ENCODE peak calls at places on chromosomes 16 and 17, in six cellular contexts. H is SK-N-SH, B is hepatocyte, M is GM23338, P is GM23248, G is mammary epithelial cell. C is an unnamed sample. For H4K20me1, the result is how much of the 10 kb centered on the place peaks cover.

GRCh38 chr17:74190154-74190553 is 13.3 kb upstream of the RPL38 start:
- DNase-seq in B (peak), P (peak), G (peak), H (peak), M (peak), C (peak)

GRCh38 chr17:75549246-75550138 is 24.0 kb downstream of the LLGL2 start:
- DNase-seq in P (no peak), M (peak), H (no peak), G (peak), B (peak), C (peak)

GRCh38 chr16:31706925-31707324 is 166.7 kb upstream of the ZNF267 start:
- DNase-seq in M (no peak), P (no peak), H (no peak), B (no peak), G (no peak), C (no peak)

GRCh38 chr17:59165933-59166342 is 10.4 kb downstream of the PRR11 start:
- DNase-seq in G (peak), P (peak), M (peak), H (peak), B (peak), C (peak)

GRCh38 chr16:17457513-17457912 is 13.2 kb downstream of the XYLT1 start:
- DNase-seq in P (no peak), H (no peak), G (no peak), B (no peak), M (no peak), C (no peak)

GRCh38 chr16:80164881-80165280 is 375.9 kb upstream of the DYNLRB2 start:
- DNase-seq in G (no peak), H (no peak), B (no peak), P (no peak), M (no peak), C (no peak)

GRCh38 chr16:86740817-86741799 is 162.8 kb downstream of the FOXL1 start:
- DNase-seq in H (no peak), M (peak), B (peak), P (peak), G (no peak), C (peak)

GRCh38 chr16:1964046-1964505 is 550 bp downstream of the RPS2 start:
- DNase-seq in M (no peak), G (peak), P (peak), H (no peak), B (peak), C (no peak)

GRCh38 chr17:81648707-81649085 is 7.6 kb downstream of the PDE6G start:
- DNase-seq in P (no peak), G (no peak), H (no peak), B (no peak), M (peak), C (no peak)

GRCh38 chr16:25614836-25615235 is 76.9 kb upstream of the HS3ST4 start:
- DNase-seq in B (no peak), G (no peak), P (no peak), H (no peak), M (no peak), C (no peak)

GRCh38 chr16:85514601-85515318 is 98.4 kb upstream of the GSE1 start:
- DNase-seq in H (peak), B (peak), M (peak), P (peak), G (peak), C (peak)

GRCh38 chr17:48753794-48754499 is 25.4 kb upstream of the HOXB13 start:
- DNase-seq in M (no peak), H (no peak), G (no peak), P (peak), B (no peak), C (peak)

GRCh38 chr16:3065069-3065741 is at the start of gene IL32:
- DNase-seq in B (peak), P (peak), M (no peak), G (peak), H (no peak), C (peak)

GRCh38 chr17:66255527-66255971 is 26.3 kb upstream of the APOH start:
- DNase-seq in P (no peak), B (no peak), H (no peak), G (no peak), M (no peak), C (no peak)

GRCh38 chr17:16381496-16381820 is 567 bp downstream of the UBB start:
- DNase-seq in M (no peak), G (peak), H (no peak), B (no peak), P (peak), C (no peak)

GRCh38 chr16:9013508-9013864 is 49.8 kb upstream of the USP7 start:
- DNase-seq in M (no peak), P (peak), G (no peak), B (no peak), H (no peak), C (no peak)

GRCh38 chr17:35046740-35047283 is 16.7 kb downstream of the RFFL start:
- DNase-seq in H (peak), P (peak), G (no peak), M (no peak), B (no peak), C (no peak)

GRCh38 chr16:1397779-1398178 is 16.7 kb downstream of the UNKL start:
- DNase-seq in B (no peak), G (no peak), P (no peak), H (peak), M (no peak), C (no peak)

GRCh38 chr16:86383488-86384262 is 126.7 kb upstream of the FOXF1 start:
- DNase-seq in H (no peak), B (no peak), G (no peak), M (no peak), P (peak), C (no peak)

GRCh38 chr16:85514295-85514600 is 98.9 kb upstream of the GSE1 start:
- DNase-seq in P (no peak), B (no peak), G (no peak), H (no peak), M (no peak), C (peak)

GRCh38 chr17:33968350-33969044 is 286.6 kb upstream of the CCL2 start:
- DNase-seq in P (peak), B (no peak), M (peak), H (no peak), G (no peak), C (no peak)

GRCh38 chr16:85178006-85178591 is 65.8 kb upstream of the CIBAR2 start:
- DNase-seq in B (no peak), H (no peak), P (no peak), G (no peak), M (no peak), C (no peak)

GRCh38 chr16:5851583-5851982 is 754.0 kb upstream of the EEF2KMT start:
- DNase-seq in G (peak), P (no peak), B (no peak), H (no peak), M (no peak), C (peak)

GRCh38 chr17:57875109-57876022 is 25.5 kb upstream of the MRPS23 start:
- DNase-seq in B (peak), P (peak), G (peak), M (peak), H (peak), C (peak)

GRCh38 chr17:57874434-57875108 is 24.7 kb upstream of the MRPS23 start:
- DNase-seq in H (peak), G (peak), P (peak), M (peak), B (peak), C (no peak)

GRCh38 chr17:57872536-57872935 is 22.7 kb upstream of the MRPS23 start:
- DNase-seq in G (no peak), B (no peak), P (no peak), H (no peak), M (no peak), C (no peak)

GRCh38 chr17:57873261-57874057 is 23.6 kb upstream of the MRPS23 start:
- DNase-seq in P (no peak), H (no peak), B (no peak), M (no peak), G (no peak), C (no peak)

DNA sequence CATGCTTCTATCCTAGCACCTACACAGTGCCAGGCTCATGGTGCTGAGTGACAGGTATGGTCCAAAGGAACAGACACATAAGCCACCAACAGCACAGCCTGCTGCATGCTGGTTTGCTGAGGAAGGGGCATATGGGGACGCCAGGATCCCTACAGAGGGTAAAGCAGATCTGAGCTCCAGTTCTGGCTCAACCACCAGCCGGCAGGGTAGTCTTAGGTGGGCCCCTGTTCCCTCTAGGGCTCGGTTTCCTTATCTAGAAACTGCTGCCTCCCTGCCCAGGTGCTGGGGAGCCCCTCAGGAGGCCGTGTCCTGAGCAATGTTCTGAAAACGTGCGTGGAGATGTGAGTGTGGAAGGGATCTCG is 24.2 kb upstream of the MRPS23 start:
- DNase-seq in B (no peak), G (no peak), H (no peak), P (no peak), M (no peak), C (no peak)
- H3K4me3 ChIP-seq in B (no peak), G (no peak), H (no peak), P (peak), M (peak), C (no peak)

GRCh38 chr17:43734376-43734775 is 24.2 kb downstream of the SOST start:
- DNase-seq in P (peak), B (no peak), M (no peak), H (no peak), G (peak), C (no peak)

GRCh38 chr17:43736389-43736788 is 22.2 kb downstream of the SOST start:
- DNase-seq in M (no peak), G (no peak), H (no peak), B (no peak), P (peak), C (no peak)

GRCh38 chr17:43740541-43740940 is 18.1 kb downstream of the SOST start:
- DNase-seq in B (no peak), M (no peak), P (peak), G (peak), H (no peak), C (peak)

GRCh38 chr17:43733956-43734355 is 24.6 kb downstream of the SOST start:
- DNase-seq in B (no peak), M (no peak), H (no peak), G (no peak), P (no peak), C (no peak)

GRCh38 chr17:43737722-43738121 is 20.9 kb downstream of the SOST start:
- DNase-seq in B (no peak), G (no peak), P (no peak), H (no peak), M (no peak), C (no peak)
- H4K20me1 ChIP-seq in B (under half), G (under half), P (under half), H (under half), M (under half), C (under half)

GRCh38 chr16:53855056-53855455 is 151.1 kb downstream of the FTO start:
- DNase-seq in P (no peak), H (no peak), M (no peak), G (no peak), B (no peak), C (no peak)

GRCh38 chr16:53863861-53864260 is 159.9 kb downstream of the FTO start:
- DNase-seq in P (no peak), B (no peak), H (no peak), G (no peak), M (no peak), C (no peak)

GRCh38 chr16:53865492-53865863 is 161.5 kb downstream of the FTO start:
- DNase-seq in M (peak), G (peak), P (peak), H (no peak), B (no peak), C (no peak)

GRCh38 chr16:53864819-53865491 is 161.0 kb downstream of the FTO start:
- DNase-seq in G (peak), M (no peak), P (peak), H (no peak), B (no peak), C (peak)

GRCh38 chr16:53859995-53860540 is 156.1 kb downstream of the FTO start:
- DNase-seq in B (no peak), M (no peak), P (no peak), G (no peak), H (no peak), C (no peak)
- H3K4me3 ChIP-seq in B (no peak), M (no peak), P (no peak), G (no peak), H (no peak), C (no peak)

DNA sequence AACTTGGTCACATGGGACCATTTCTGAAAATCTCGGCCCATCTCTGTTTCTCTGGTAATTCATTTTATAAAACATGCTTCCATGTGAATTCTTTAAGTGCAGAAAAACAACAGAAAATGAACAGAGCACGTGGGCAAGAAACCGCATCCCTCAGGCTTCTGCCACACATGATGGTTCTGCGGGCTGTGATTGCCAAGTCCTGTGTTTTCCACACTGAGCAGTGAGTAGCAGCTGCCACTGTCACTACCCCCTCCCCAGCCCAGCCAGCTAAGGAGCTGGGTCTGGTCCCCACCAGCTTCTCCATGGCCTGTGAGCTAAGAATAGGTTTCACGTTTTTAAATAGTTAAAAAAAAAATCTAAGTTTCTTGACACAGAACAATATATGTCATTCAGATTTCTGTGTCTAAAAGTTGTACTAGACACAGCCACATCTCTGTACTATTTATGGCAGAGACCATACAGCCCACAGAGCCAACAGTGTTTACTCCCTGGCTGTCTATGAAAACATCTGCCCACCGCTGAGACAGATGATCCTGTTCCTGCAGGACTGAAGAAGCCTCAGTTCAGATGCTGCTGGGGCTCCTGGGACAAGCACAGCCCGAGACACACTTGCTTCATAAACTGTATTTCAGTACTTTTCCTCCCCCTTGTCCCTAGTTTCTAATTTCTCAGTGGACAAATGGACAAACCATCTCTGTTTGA is 41.5 kb downstream of the USP22 start:
- DNase-seq in P (peak), M (no peak), B (peak), G (no peak), H (no peak), C (no peak)
- H4K20me1 ChIP-seq in P (under half), M (half or more), B (half or more), G (under half), H (half or more), C (under half)

GRCh38 chr17:32015245-32016013 is 8.2 kb downstream of the LRRC37B start:
- DNase-seq in P (no peak), B (peak), M (no peak), G (no peak), H (no peak), C (peak)
- H3K4me3 ChIP-seq in P (no peak), B (no peak), M (no peak), G (no peak), H (no peak), C (peak)

DNA sequence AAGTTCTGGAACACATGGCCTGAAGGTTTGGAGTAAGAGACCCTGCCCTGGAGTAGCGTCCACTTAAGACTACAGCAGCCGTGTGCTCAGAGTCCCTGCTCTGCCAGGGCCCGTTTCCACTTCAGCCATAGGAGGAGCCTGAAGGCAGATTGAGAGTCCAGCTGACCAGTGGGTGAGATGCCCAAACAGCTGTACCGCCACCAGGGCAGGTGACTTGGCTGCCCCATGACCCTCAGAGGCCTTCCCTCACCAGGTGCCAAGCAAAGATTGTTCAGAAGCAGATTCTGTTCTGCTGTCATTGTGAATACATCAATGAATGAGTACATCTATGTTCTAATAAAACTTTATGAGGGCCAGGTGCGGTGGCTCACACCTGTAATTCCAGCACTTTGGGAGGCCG is 178.8 kb downstream of the RAB11FIP4 start:
- DNase-seq in H (no peak), M (no peak), G (no peak), P (no peak), B (no peak), C (no peak)
- H4K20me1 ChIP-seq in H (under half), M (under half), G (under half), P (under half), B (under half), C (under half)

GRCh38 chr16:28087140-28087660 is 23.7 kb upstream of the GSG1L start:
- DNase-seq in H (no peak), M (no peak), B (no peak), P (no peak), G (no peak), C (no peak)

GRCh38 chr16:28087675-28088285 is 24.3 kb upstream of the GSG1L start:
- DNase-seq in H (no peak), P (no peak), B (no peak), M (peak), G (no peak), C (no peak)

GRCh38 chr16:28089992-28090365 is 26.5 kb upstream of the GSG1L start:
- DNase-seq in G (no peak), B (no peak), M (no peak), P (no peak), H (no peak), C (no peak)

GRCh38 chr16:28090646-28091377 is 27.3 kb upstream of the GSG1L start:
- DNase-seq in H (peak), M (peak), G (no peak), P (peak), B (no peak), C (peak)

DNA sequence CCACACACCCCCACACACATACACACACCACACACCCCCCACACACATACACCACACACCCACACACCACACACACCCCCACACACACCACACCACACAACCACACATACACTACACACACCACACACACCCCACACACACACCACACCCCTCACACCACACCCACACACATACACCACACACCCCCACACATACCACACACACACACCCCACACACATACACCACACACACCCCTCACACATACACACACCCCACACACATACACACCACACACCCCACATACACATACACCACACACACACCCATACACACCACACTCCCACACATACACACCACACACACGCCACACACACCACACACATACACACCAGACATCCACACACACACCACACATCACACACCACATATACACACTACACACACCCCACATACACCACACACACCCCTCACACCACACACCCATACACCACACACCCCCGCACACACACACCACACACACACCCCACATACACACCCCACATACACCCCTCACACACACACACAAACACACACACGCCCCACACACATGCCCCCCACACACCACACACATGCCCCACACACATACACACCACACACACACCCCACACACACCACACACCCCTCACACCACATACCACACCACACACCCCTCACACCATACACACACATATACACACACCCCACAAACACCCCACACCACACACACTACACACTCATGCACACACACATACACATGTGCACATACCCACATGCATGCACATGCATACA is 25.9 kb upstream of the GSG1L start:
- DNase-seq in G (no peak), B (no peak), H (no peak), M (no peak), P (no peak), C (no peak)
- H3K4me3 ChIP-seq in G (no peak), B (no peak), H (no peak), M (no peak), P (no peak), C (no peak)

GRCh38 chr17:14091367-14091766 is 22.1 kb downstream of the COX10 start:
- DNase-seq in B (no peak), H (no peak), P (peak), M (no peak), G (no peak), C (no peak)

GRCh38 chr17:14094676-14095075 is 25.4 kb downstream of the COX10 start:
- DNase-seq in B (no peak), H (no peak), M (no peak), P (no peak), G (no peak), C (no peak)

GRCh38 chr17:14095630-14096029 is 26.3 kb downstream of the COX10 start:
- DNase-seq in H (no peak), M (no peak), G (no peak), B (no peak), P (no peak), C (no peak)

GRCh38 chr17:14095202-14095601 is 25.9 kb downstream of the COX10 start:
- DNase-seq in H (no peak), B (no peak), P (no peak), G (no peak), M (no peak), C (no peak)

DNA sequence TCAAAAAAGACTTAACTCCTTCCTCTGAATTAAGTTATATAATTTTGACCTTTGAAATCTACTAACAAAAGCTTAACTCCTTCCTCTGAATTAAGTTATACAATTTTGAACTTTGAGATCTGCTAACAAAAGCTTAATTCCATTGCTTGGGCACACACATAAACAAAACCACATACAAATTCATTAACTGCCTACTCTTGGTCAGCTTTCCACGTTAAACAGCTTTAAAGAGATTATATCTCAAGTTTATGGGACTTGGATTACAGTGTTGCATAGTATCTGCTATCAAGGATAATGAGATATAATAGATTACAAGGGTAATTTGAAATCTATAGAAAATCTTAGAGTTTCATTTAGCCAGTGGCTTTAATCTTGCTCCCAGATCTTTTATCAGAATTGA is 23.5 kb downstream of the COX10 start:
- DNase-seq in P (no peak), B (no peak), G (no peak), H (no peak), M (no peak), C (no peak)
- H4K20me1 ChIP-seq in P (under half), B (under half), G (under half), H (under half), M (under half), C (under half)

C was measured in PC-3.